ENCODE peak calls at places on chromosomes 4 and X, in seven cellular contexts. One of them, this sample, is unnamed.

GRCh38 chrX:19893722-19894121 is 6.3 kb upstream of the SH3KBP1 start:
- DNase-seq in GM04504: no peak
- DNase-seq in D341Med: no peak
- DNase-seq in HAP-1: no peak
- DNase-seq in endothelial cell: no peak
- DNase-seq in SK-N-DZ: no peak
- DNase-seq in NCI-H524: no peak
- DNase-seq in this sample: peak; percentile 69

GRCh38 chrX:150547511-150548115 is 20.8 kb upstream of the MTM1 start:
- DNase-seq in endothelial cell: peak; percentile 16
- DNase-seq in GM04504: no peak
- DNase-seq in HAP-1: no peak
- DNase-seq in NCI-H524: peak; percentile 48
- DNase-seq in D341Med: no peak
- DNase-seq in SK-N-DZ: peak; percentile 31
- DNase-seq in this sample: peak; percentile 90

GRCh38 chr4:56656346-56656643 is 24.8 kb downstream of the HOPX start:
- DNase-seq in D341Med: peak; percentile 45
- DNase-seq in NCI-H524: peak; percentile 23
- DNase-seq in endothelial cell: peak; percentile 32
- DNase-seq in GM04504: no peak
- DNase-seq in SK-N-DZ: no peak
- DNase-seq in HAP-1: no peak
- DNase-seq in this sample: no peak

GRCh38 chrX:102765217-102765616 is 44.7 kb downstream of the GPRASP3 start:
- DNase-seq in HAP-1: no peak
- DNase-seq in NCI-H524: no peak
- DNase-seq in endothelial cell: no peak
- DNase-seq in D341Med: no peak
- DNase-seq in SK-N-DZ: no peak
- DNase-seq in GM04504: peak; percentile 72
- DNase-seq in this sample: no peak

GRCh38 chrX:6718766-6719165 is 183.8 kb upstream of the VCX3A start:
- DNase-seq in GM04504: no peak
- DNase-seq in endothelial cell: no peak
- DNase-seq in D341Med: no peak
- DNase-seq in HAP-1: no peak
- DNase-seq in NCI-H524: no peak
- DNase-seq in SK-N-DZ: no peak
- DNase-seq in this sample: no peak

GRCh38 chrX:155768036-155768769 is 112.9 kb upstream of the VAMP7 start:
- DNase-seq in GM04504: no peak
- DNase-seq in SK-N-DZ: no peak
- DNase-seq in NCI-H524: peak; percentile 53
- DNase-seq in HAP-1: no peak
- DNase-seq in endothelial cell: no peak
- DNase-seq in D341Med: peak; percentile 18
- DNase-seq in this sample: peak; percentile 47

GRCh38 chrX:129648514-129649267 is 6.1 kb downstream of the APLN start:
- DNase-seq in NCI-H524: no peak
- DNase-seq in GM04504: no peak
- DNase-seq in D341Med: no peak
- DNase-seq in SK-N-DZ: no peak
- DNase-seq in HAP-1: no peak
- DNase-seq in endothelial cell: no peak
- DNase-seq in this sample: no peak

GRCh38 chr4:1567808-1568581 is 116.1 kb downstream of the FAM53A start:
- DNase-seq in SK-N-DZ: no peak
- DNase-seq in endothelial cell: no peak
- DNase-seq in GM04504: no peak
- DNase-seq in HAP-1: peak; percentile 65
- DNase-seq in D341Med: no peak
- DNase-seq in NCI-H524: peak; percentile 30
- DNase-seq in this sample: peak; percentile 38

GRCh38 chr4:6855692-6856297 is 53.8 kb upstream of the TBC1D14 start:
- DNase-seq in SK-N-DZ: no peak
- DNase-seq in endothelial cell: no peak
- DNase-seq in NCI-H524: no peak
- DNase-seq in HAP-1: no peak
- DNase-seq in GM04504: no peak
- DNase-seq in D341Med: no peak
- DNase-seq in this sample: peak; percentile 97

GRCh38 chr4:42750831-42751230 is 93.9 kb upstream of the ATP8A1 start:
- DNase-seq in D341Med: no peak
- DNase-seq in GM04504: no peak
- DNase-seq in HAP-1: no peak
- DNase-seq in SK-N-DZ: no peak
- DNase-seq in NCI-H524: no peak
- DNase-seq in endothelial cell: no peak
- DNase-seq in this sample: no peak

GRCh38 chr4:26349496-26349895 is 28.7 kb downstream of the RBPJ start:
- DNase-seq in endothelial cell: no peak
- DNase-seq in GM04504: no peak
- DNase-seq in D341Med: no peak
- DNase-seq in SK-N-DZ: no peak
- DNase-seq in NCI-H524: no peak
- DNase-seq in HAP-1: no peak
- DNase-seq in this sample: no peak

GRCh38 chr4:26943391-26943790 is 82.8 kb downstream of the STIM2 start:
- DNase-seq in HAP-1: no peak
- DNase-seq in SK-N-DZ: no peak
- DNase-seq in NCI-H524: no peak
- DNase-seq in D341Med: no peak
- DNase-seq in endothelial cell: no peak
- DNase-seq in GM04504: no peak
- DNase-seq in this sample: no peak

GRCh38 chr4:113952452-113953029 is 26.9 kb downstream of the ARSJ start:
- DNase-seq in NCI-H524: peak; percentile 58
- DNase-seq in endothelial cell: peak; percentile 65
- DNase-seq in GM04504: no peak
- DNase-seq in SK-N-DZ: peak; percentile 49
- DNase-seq in D341Med: peak; percentile 54
- DNase-seq in HAP-1: peak; percentile 51
- DNase-seq in this sample: peak; percentile 65

GRCh38 chr4:98677799-98678198 is 19.4 kb upstream of the TSPAN5 start:
- DNase-seq in NCI-H524: no peak
- DNase-seq in SK-N-DZ: no peak
- DNase-seq in GM04504: no peak
- DNase-seq in HAP-1: no peak
- DNase-seq in endothelial cell: no peak
- DNase-seq in D341Med: no peak
- DNase-seq in this sample: no peak

GRCh38 chr4:123379392-123379791 is 17.2 kb upstream of the SPRY1 start:
- DNase-seq in SK-N-DZ: no peak
- DNase-seq in D341Med: no peak
- DNase-seq in HAP-1: no peak
- DNase-seq in GM04504: no peak
- DNase-seq in endothelial cell: no peak
- DNase-seq in NCI-H524: no peak
- DNase-seq in this sample: no peak

GRCh38 chr4:89836031-89836777 is 757 bp downstream of the SNCA start:
- DNase-seq in NCI-H524: no peak
- DNase-seq in D341Med: peak; percentile 41
- DNase-seq in SK-N-DZ: peak; percentile 21
- DNase-seq in GM04504: no peak
- DNase-seq in endothelial cell: peak; percentile 9
- DNase-seq in HAP-1: peak; percentile 24
- DNase-seq in this sample: peak; percentile 46

GRCh38 chr4:72468904-72469502 is 100.0 kb downstream of the ADAMTS3 start:
- DNase-seq in endothelial cell: no peak
- DNase-seq in NCI-H524: peak; percentile 46
- DNase-seq in HAP-1: peak; percentile 21
- DNase-seq in SK-N-DZ: peak; percentile 2
- DNase-seq in GM04504: no peak
- DNase-seq in D341Med: no peak
- DNase-seq in this sample: peak; percentile 55

GRCh38 chrX:109841869-109842579 is 109.0 kb upstream of the ACSL4 start:
- DNase-seq in NCI-H524: no peak
- DNase-seq in endothelial cell: no peak
- DNase-seq in SK-N-DZ: no peak
- DNase-seq in D341Med: no peak
- DNase-seq in GM04504: no peak
- DNase-seq in HAP-1: no peak
- DNase-seq in this sample: no peak

GRCh38 chr4:48963042-48963679 is 22.9 kb upstream of the CWH43 start:
- DNase-seq in D341Med: peak; percentile 80
- DNase-seq in GM04504: peak; percentile 60
- DNase-seq in HAP-1: peak; percentile 86
- DNase-seq in SK-N-DZ: peak; percentile 77
- DNase-seq in endothelial cell: peak; percentile 76
- DNase-seq in NCI-H524: peak; percentile 89
- DNase-seq in this sample: peak; percentile 97

GRCh38 chr4:53185853-53186590 is 179.8 kb downstream of the SCFD2 start:
- DNase-seq in GM04504: no peak
- DNase-seq in NCI-H524: no peak
- DNase-seq in HAP-1: no peak
- DNase-seq in SK-N-DZ: no peak
- DNase-seq in D341Med: no peak
- DNase-seq in endothelial cell: no peak
- DNase-seq in this sample: no peak

GRCh38 chr4:166012129-166013078 is 139.4 kb downstream of the TLL1 start:
- DNase-seq in SK-N-DZ: peak; percentile 66
- DNase-seq in HAP-1: no peak
- DNase-seq in D341Med: no peak
- DNase-seq in endothelial cell: no peak
- DNase-seq in NCI-H524: no peak
- DNase-seq in GM04504: no peak
- DNase-seq in this sample: no peak

GRCh38 chrX:78075787-78076389 is 28.2 kb upstream of the PGK1 start:
- DNase-seq in HAP-1: no peak
- DNase-seq in SK-N-DZ: no peak
- DNase-seq in NCI-H524: no peak
- DNase-seq in endothelial cell: no peak
- DNase-seq in GM04504: no peak
- DNase-seq in D341Med: no peak
- DNase-seq in this sample: peak; percentile 28

GRCh38 chr4:59759082-59759825 is 1440.9 kb upstream of the ADGRL3 start:
- DNase-seq in D341Med: peak; percentile 12
- DNase-seq in HAP-1: no peak
- DNase-seq in GM04504: no peak
- DNase-seq in endothelial cell: no peak
- DNase-seq in NCI-H524: no peak
- DNase-seq in SK-N-DZ: no peak
- DNase-seq in this sample: no peak

GRCh38 chr4:141425124-141425523 is 204.4 kb downstream of the ZNF330 start:
- DNase-seq in SK-N-DZ: no peak
- DNase-seq in GM04504: peak; percentile 54
- DNase-seq in HAP-1: no peak
- DNase-seq in NCI-H524: no peak
- DNase-seq in D341Med: no peak
- DNase-seq in endothelial cell: no peak
- DNase-seq in this sample: no peak

GRCh38 chr4:66736593-66736992 is 808.7 kb downstream of the CENPC start:
- DNase-seq in NCI-H524: no peak
- DNase-seq in SK-N-DZ: no peak
- DNase-seq in endothelial cell: no peak
- DNase-seq in D341Med: no peak
- DNase-seq in GM04504: no peak
- DNase-seq in HAP-1: no peak
- DNase-seq in this sample: no peak

GRCh38 chr4:158850800-158851644 is 82.2 kb downstream of the FNIP2 start:
- DNase-seq in endothelial cell: no peak
- DNase-seq in GM04504: no peak
- DNase-seq in NCI-H524: peak; percentile 17
- DNase-seq in HAP-1: peak; percentile 28
- DNase-seq in D341Med: no peak
- DNase-seq in SK-N-DZ: peak; percentile 9
- DNase-seq in this sample: peak; percentile 39

GRCh38 chr4:165502919-165503907 is 124.4 kb downstream of the CPE start:
- DNase-seq in endothelial cell: no peak
- DNase-seq in NCI-H524: no peak
- DNase-seq in SK-N-DZ: no peak
- DNase-seq in GM04504: no peak
- DNase-seq in HAP-1: no peak
- DNase-seq in D341Med: no peak
- DNase-seq in this sample: peak; percentile 53

GRCh38 chrX:49053223-49054072 is 5.4 kb upstream of the CCDC120 start:
- DNase-seq in D341Med: peak; percentile 90
- DNase-seq in HAP-1: peak; percentile 83
- DNase-seq in NCI-H524: peak; percentile 90
- DNase-seq in endothelial cell: peak; percentile 66
- DNase-seq in GM04504: no peak
- DNase-seq in SK-N-DZ: peak; percentile 85
- DNase-seq in this sample: peak; percentile 79

GRCh38 chr4:163598028-163598427 is 103.5 kb downstream of the TMA16 start:
- DNase-seq in SK-N-DZ: no peak
- DNase-seq in D341Med: no peak
- DNase-seq in GM04504: no peak
- DNase-seq in NCI-H524: no peak
- DNase-seq in HAP-1: no peak
- DNase-seq in endothelial cell: no peak
- DNase-seq in this sample: no peak

GRCh38 chr4:7041851-7042696 is 1.1 kb upstream of the TADA2B start:
- DNase-seq in NCI-H524: peak; percentile 86
- DNase-seq in endothelial cell: peak; percentile 63
- DNase-seq in D341Med: no peak
- DNase-seq in HAP-1: no peak
- DNase-seq in GM04504: peak; percentile 33
- DNase-seq in SK-N-DZ: peak; percentile 42
- DNase-seq in this sample: peak; percentile 93

GRCh38 chr4:38241541-38241940 is 281.3 kb downstream of the PTTG2 start:
- DNase-seq in SK-N-DZ: no peak
- DNase-seq in HAP-1: no peak
- DNase-seq in D341Med: no peak
- DNase-seq in GM04504: no peak
- DNase-seq in endothelial cell: no peak
- DNase-seq in NCI-H524: no peak
- DNase-seq in this sample: no peak